ENCODE peak calls at places on chromosomes 5 and 9, in five cellular contexts. W is HepG2, C is K562, V is H1, E is endothelial cell of umbilical vein. Z is an unnamed sample. For H3K4me1, the result is how much of the 10 kb centered on the place peaks cover.

GRCh38 chr5:142408536-142409252 is 83.9 kb upstream of the SPRY4 start:
- DNase-seq in W (no peak), C (no peak), V (no peak), E (no peak), Z (no peak)

GRCh38 chr5:107997338-107997979 is 326.7 kb upstream of the EFNA5 start:
- DNase-seq in W (no peak), C (no peak), V (no peak), E (peak), Z (no peak)

GRCh38 chr5:112691758-112692157 is 45.9 kb upstream of the APC start:
- DNase-seq in W (peak), C (peak), V (peak), E (peak), Z (peak)

GRCh38 chr5:33227247-33227646 is 213.5 kb upstream of the TARS1 start:
- DNase-seq in W (no peak), C (no peak), V (no peak), E (peak), Z (no peak)

GRCh38 chr5:39369123-39369815 is 5.0 kb upstream of the C9 start:
- DNase-seq in W (no peak), C (no peak), V (no peak), E (no peak), Z (no peak)

GRCh38 chr5:90386099-90386710 is 23.4 kb downstream of the CETN3 start:
- DNase-seq in W (peak), C (no peak), V (no peak), E (peak), Z (no peak)

GRCh38 chr5:139976703-139977102 is 66.4 kb downstream of the NRG2 start:
- DNase-seq in W (no peak), C (no peak), V (no peak), E (no peak), Z (no peak)

GRCh38 chr9:124238546-124239140 is 19.1 kb upstream of the NEK6 start:
- DNase-seq in W (no peak), C (no peak), V (no peak), E (no peak), Z (no peak)

GRCh38 chr5:156834916-156835315 is 15.2 kb upstream of the PPP1R2B start:
- DNase-seq in W (no peak), C (no peak), V (no peak), E (no peak), Z (no peak)

GRCh38 chr5:37703841-37704241 is 136.0 kb downstream of the GDNF start:
- DNase-seq in W (no peak), C (no peak), V (no peak), E (peak), Z (no peak)

GRCh38 chr9:1018121-1018520 is 32.0 kb upstream of the DMRT2 start:
- DNase-seq in W (peak), C (peak), V (no peak), E (no peak), Z (peak)

GRCh38 chr5:96863949-96864649 is 12.2 kb upstream of the ERAP2 start:
- DNase-seq in W (no peak), C (no peak), V (no peak), E (no peak), Z (no peak)

GRCh38 chr9:112020680-112021596 is 124.3 kb downstream of the UGCG start:
- DNase-seq in W (peak), C (no peak), V (no peak), E (peak), Z (peak)

GRCh38 chr5:151244210-151244609 is 8.8 kb upstream of the GM2A start:
- DNase-seq in W (no peak), C (no peak), V (no peak), E (no peak), Z (no peak)

GRCh38 chr9:125749951-125750655 is 2.9 kb downstream of the PBX3 start:
- DNase-seq in W (peak), C (no peak), V (no peak), E (peak), Z (no peak)

GRCh38 chr5:76341935-76342334 is 61.1 kb upstream of the IQGAP2 start:
- DNase-seq in W (no peak), C (no peak), V (no peak), E (no peak), Z (no peak)

GRCh38 chr5:88707216-88707965 is 175.6 kb downstream of the MEF2C start:
- DNase-seq in W (no peak), C (no peak), V (no peak), E (no peak), Z (no peak)

GRCh38 chr9:111038336-111039202 is at the start of gene LPAR1:
- DNase-seq in W (no peak), C (no peak), V (no peak), E (no peak), Z (no peak)

GRCh38 chr5:125411163-125412050 is 665.0 kb upstream of the ZNF608 start:
- DNase-seq in W (no peak), C (no peak), V (no peak), E (no peak), Z (no peak)

GRCh38 chr5:171946382-171946781 is 60.1 kb downstream of the FBXW11 start:
- DNase-seq in W (no peak), C (no peak), V (no peak), E (no peak), Z (no peak)

GRCh38 chr9:18785604-18786003 is 247.4 kb downstream of the SAXO1 start:
- DNase-seq in W (no peak), C (no peak), V (no peak), E (peak), Z (no peak)

GRCh38 chr5:95858023-95858461 is 35.5 kb upstream of the GLRX start:
- DNase-seq in W (peak), C (no peak), V (no peak), E (peak), Z (no peak)

GRCh38 chr9:131733601-131734061 is 6.2 kb downstream of the RAPGEF1 start:
- DNase-seq in W (no peak), C (no peak), V (no peak), E (peak), Z (peak)

GRCh38 chr9:36008774-36009300 is 27.9 kb upstream of the RECK start:
- DNase-seq in W (peak), C (peak), V (peak), E (peak), Z (peak)

GRCh38 chr9:116580853-116581252 is 106.3 kb upstream of the TRIM32 start:
- DNase-seq in W (no peak), C (no peak), V (no peak), E (no peak), Z (no peak)

GRCh38 chr9:106697799-106698591 is 165.0 kb upstream of the ZNF462 start:
- DNase-seq in W (no peak), C (no peak), V (no peak), E (peak), Z (no peak)

GRCh38 chr5:181044093-181044599 is 4.1 kb downstream of the BTNL9 start:
- DNase-seq in W (no peak), C (no peak), V (no peak), E (no peak), Z (no peak)

GRCh38 chr5:89012361-89012760 is 129.4 kb upstream of the MEF2C start:
- DNase-seq in W (no peak), C (no peak), V (no peak), E (no peak), Z (no peak)

GRCh38 chr5:175706499-175706898 is 48.6 kb downstream of the HRH2 start:
- DNase-seq in W (peak), C (no peak), V (no peak), E (no peak), Z (no peak)

GRCh38 chr5:96595300-96596090 is 66.7 kb upstream of the CAST start:
- DNase-seq in W (peak), C (peak), V (no peak), E (peak), Z (no peak)

DNA sequence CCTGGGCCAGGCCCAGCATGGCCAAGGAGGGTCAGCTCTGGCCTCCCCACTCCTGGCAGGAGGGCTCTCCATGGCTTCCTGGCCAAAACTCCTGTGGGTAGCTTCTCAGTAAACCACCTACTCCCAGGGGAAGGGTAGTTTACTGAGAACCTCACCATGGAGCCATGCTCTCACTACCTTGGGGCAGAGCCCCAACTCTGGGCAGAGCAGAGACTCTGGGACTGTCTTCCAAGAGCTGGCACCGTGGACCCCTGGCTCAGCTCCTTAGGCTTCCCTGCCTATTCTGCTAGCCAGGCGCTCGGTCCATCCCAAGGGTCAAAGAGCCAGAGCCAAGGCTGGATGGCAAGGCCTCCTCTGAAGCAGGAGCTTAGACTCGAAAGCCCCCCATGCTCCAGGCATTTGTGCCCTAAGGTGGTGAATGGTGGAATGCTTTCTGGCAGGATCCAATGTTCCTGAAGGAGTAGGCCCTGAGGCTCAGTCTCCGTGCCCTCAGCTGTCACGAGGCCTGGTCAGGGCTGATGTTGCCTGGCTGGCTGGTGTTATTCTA is 19.6 kb downstream of the TCF7 start:
- DNase-seq in W (no peak), C (no peak), V (no peak), E (no peak), Z (no peak)
- TF ChIP-seq JUN in W (no peak), C (no peak), V (no peak), E (no peak), Z (no peak)

GRCh38 chr5:14400085-14400484 is 181.5 kb upstream of the OTULINL start:
- DNase-seq in W (no peak), C (no peak), V (no peak), E (peak), Z (no peak)

GRCh38 chr5:14400611-14401010 is 181.0 kb upstream of the OTULINL start:
- DNase-seq in W (no peak), C (no peak), V (no peak), E (no peak), Z (no peak)

GRCh38 chr5:14399054-14399657 is 182.4 kb upstream of the OTULINL start:
- DNase-seq in W (peak), C (peak), V (no peak), E (peak), Z (peak)

GRCh38 chr5:14402424-14402823 is 179.2 kb upstream of the OTULINL start:
- DNase-seq in W (no peak), C (no peak), V (no peak), E (no peak), Z (no peak)

DNA sequence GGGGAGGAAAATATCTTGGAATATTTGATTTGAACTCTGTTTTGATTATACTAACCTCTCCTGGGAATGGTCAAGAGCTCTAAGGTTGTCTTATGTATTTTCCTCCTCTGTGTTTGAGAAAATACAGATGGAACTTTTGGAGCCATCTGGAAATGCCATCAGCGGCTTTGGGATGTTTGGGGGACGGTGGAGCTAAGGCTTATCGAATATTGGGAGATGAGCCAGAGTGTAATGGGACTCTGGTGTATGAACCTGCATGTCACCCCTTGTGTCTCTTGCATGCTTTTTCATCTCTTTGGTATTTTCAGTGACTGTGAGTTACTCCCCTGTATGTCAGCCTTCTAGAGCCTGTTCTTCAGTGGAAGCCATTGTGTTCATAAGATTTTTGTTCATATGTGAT is 180.0 kb upstream of the OTULINL start:
- DNase-seq in W (no peak), C (no peak), V (no peak), E (no peak), Z (no peak)
- H3K4me1 ChIP-seq in W (under half), C (under half), V (under half), E (half or more), Z (under half)

GRCh38 chr9:127455299-127455992 is 4.1 kb downstream of the LRSAM1 start:
- DNase-seq in W (no peak), C (peak), V (no peak), E (peak), Z (peak)
- TF ChIP-seq JUN in W (no peak), C (no peak), V (no peak), E (no peak), Z (no peak)

GRCh38 chr5:6720561-6720921 is 7.3 kb downstream of the TENT4A start:
- DNase-seq in W (no peak), C (no peak), V (no peak), E (no peak), Z (no peak)

GRCh38 chr5:6718161-6718681 is 5.0 kb downstream of the TENT4A start:
- DNase-seq in W (no peak), C (no peak), V (no peak), E (no peak), Z (no peak)

GRCh38 chr5:6717687-6718086 is 4.5 kb downstream of the TENT4A start:
- DNase-seq in W (no peak), C (no peak), V (no peak), E (no peak), Z (no peak)

GRCh38 chr5:6719896-6720560 is 6.8 kb downstream of the TENT4A start:
- DNase-seq in W (no peak), C (no peak), V (no peak), E (no peak), Z (no peak)

GRCh38 chr5:6719417-6719816 is 6.2 kb downstream of the TENT4A start:
- DNase-seq in W (no peak), C (no peak), V (no peak), E (no peak), Z (no peak)
- H3K4me1 ChIP-seq in W (half or more), C (under half), V (under half), E (under half), Z (under half)

GRCh38 chr5:73469878-73470277 is 21.3 kb upstream of the FOXD1 start:
- DNase-seq in W (no peak), C (no peak), V (no peak), E (no peak), Z (no peak)
- TF ChIP-seq JUN in W (no peak), C (no peak), V (no peak), E (no peak), Z (no peak)

DNA sequence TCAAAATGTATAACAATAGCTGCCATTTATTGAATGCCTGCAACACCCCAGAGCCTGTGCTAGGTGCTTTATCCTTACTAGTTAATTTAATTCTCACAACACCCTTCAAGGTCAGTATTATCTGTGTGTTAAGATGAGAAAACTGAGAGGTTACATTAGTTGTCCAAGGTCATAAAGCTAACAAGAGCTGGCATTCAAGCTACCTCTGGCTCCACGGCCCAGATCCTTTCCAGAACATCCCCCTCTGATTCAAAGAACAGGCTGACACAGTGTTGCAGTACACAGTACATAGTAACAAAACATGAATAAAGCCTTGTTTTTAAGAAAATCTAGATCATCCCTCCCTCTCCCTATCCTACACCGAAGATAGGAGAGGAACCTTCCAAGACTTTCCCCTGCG is 9.4 kb upstream of the FRMPD1 start:
- DNase-seq in W (no peak), C (no peak), V (no peak), E (no peak), Z (no peak)
- H3K4me1 ChIP-seq in W (under half), C (under half), V (under half), E (under half), Z (under half)

DNA sequence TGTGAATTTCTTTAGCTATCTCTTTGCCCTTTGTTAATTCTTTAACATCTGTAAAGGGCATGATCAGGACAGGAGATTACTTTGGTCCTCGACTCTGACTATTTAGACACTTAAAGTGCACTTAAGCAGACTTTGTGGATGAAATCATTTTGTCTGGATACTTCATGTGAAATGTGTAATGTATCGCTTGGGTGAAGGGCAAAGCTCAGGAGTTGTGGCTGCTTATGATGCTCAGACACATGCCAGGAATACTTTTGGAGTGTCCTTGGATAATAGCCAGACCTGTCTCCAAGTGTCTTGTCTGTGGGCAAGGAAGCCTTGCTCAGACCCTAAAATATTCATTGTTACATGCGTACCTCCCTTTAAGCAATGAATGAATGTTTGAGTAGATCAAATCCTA is 87.8 kb downstream of the RAI14 start:
- DNase-seq in W (no peak), C (no peak), V (no peak), E (no peak), Z (peak)
- TF ChIP-seq JUN in W (no peak), C (no peak), V (no peak), E (no peak), Z (no peak)

GRCh38 chr9:97982719-97983523 is at the start of gene ANP32B:
- DNase-seq in W (peak), C (peak), V (peak), E (peak), Z (peak)

GRCh38 chr9:97982191-97982718 is 886 bp upstream of the ANP32B start:
- DNase-seq in W (no peak), C (no peak), V (no peak), E (no peak), Z (no peak)

GRCh38 chr9:97980918-97981827 is 2.0 kb upstream of the ANP32B start:
- DNase-seq in W (peak), C (no peak), V (no peak), E (no peak), Z (no peak)

GRCh38 chr9:97980479-97980803 is 2.7 kb upstream of the ANP32B start:
- DNase-seq in W (no peak), C (no peak), V (no peak), E (no peak), Z (no peak)

GRCh38 chr9:97981828-97982164 is 1.3 kb upstream of the ANP32B start:
- DNase-seq in W (no peak), C (no peak), V (no peak), E (no peak), Z (no peak)
- H3K4me1 ChIP-seq in W (under half), C (under half), V (under half), E (under half), Z (under half)

GRCh38 chr9:133731876-133732321 is 6.3 kb downstream of the SARDH start:
- DNase-seq in W (peak), C (peak), V (no peak), E (peak), Z (peak)
- TF ChIP-seq JUN in W (no peak), C (no peak), V (no peak), E (no peak), Z (no peak)

GRCh38 chr9:93082841-93083411 is 13.1 kb upstream of the CARD19 start:
- DNase-seq in W (no peak), C (no peak), V (no peak), E (no peak), Z (no peak)

GRCh38 chr9:93085676-93086075 is 10.3 kb upstream of the CARD19 start:
- DNase-seq in W (no peak), C (no peak), V (no peak), E (no peak), Z (peak)

GRCh38 chr9:93081931-93082330 is 14.1 kb upstream of the CARD19 start:
- DNase-seq in W (no peak), C (no peak), V (no peak), E (no peak), Z (no peak)

GRCh38 chr9:93084471-93084881 is 11.5 kb upstream of the CARD19 start:
- DNase-seq in W (no peak), C (no peak), V (no peak), E (no peak), Z (no peak)

GRCh38 chr9:93083592-93084470 is 12.2 kb upstream of the CARD19 start:
- DNase-seq in W (no peak), C (no peak), V (no peak), E (no peak), Z (no peak)
- H3K4me1 ChIP-seq in W (under half), C (under half), V (under half), E (under half), Z (under half)